ENCODE peak calls at places on chromosomes 12 and 14, in four cellular contexts. C is stomach, A is PC-3, R is heart left ventricle. D is an unnamed sample. For H3K36me3, the result is how much of the 10 kb centered on the place peaks cover.

GRCh38 chr12:12474931-12475485 is 87.7 kb downstream of the DUSP16 start:
- DNase-seq in A (no peak), C (no peak), R (peak), D (no peak)

GRCh38 chr12:1662761-1663439 is 28.0 kb upstream of the ADIPOR2 start:
- DNase-seq in R (no peak), C (peak), A (no peak), D (peak)

GRCh38 chr14:90489916-90490726 is 93.3 kb downstream of the CALM1 start:
- DNase-seq in C (no peak), A (no peak), R (no peak), D (no peak)

GRCh38 chr12:19482551-19483109 is 43.3 kb downstream of the AEBP2 start:
- DNase-seq in R (no peak), C (no peak), A (no peak), D (no peak)

GRCh38 chr14:75273272-75274044 is 5.2 kb upstream of the FOS start:
- DNase-seq in R (no peak), C (no peak), A (no peak), D (no peak)

GRCh38 chr14:58789106-58789505 is 151.3 kb downstream of the DACT1 start:
- DNase-seq in A (no peak), C (no peak), R (no peak), D (no peak)

GRCh38 chr14:95046711-95047681 is 110.3 kb downstream of the DICER1 start:
- DNase-seq in R (no peak), A (peak), C (peak), D (no peak)

GRCh38 chr12:81722004-81722403 is 37.1 kb downstream of the PPFIA2 start:
- DNase-seq in A (no peak), R (no peak), C (no peak), D (no peak)

GRCh38 chr12:114209852-114210251 is 196.1 kb downstream of the TBX5 start:
- DNase-seq in R (no peak), A (no peak), C (no peak), D (no peak)

DNA sequence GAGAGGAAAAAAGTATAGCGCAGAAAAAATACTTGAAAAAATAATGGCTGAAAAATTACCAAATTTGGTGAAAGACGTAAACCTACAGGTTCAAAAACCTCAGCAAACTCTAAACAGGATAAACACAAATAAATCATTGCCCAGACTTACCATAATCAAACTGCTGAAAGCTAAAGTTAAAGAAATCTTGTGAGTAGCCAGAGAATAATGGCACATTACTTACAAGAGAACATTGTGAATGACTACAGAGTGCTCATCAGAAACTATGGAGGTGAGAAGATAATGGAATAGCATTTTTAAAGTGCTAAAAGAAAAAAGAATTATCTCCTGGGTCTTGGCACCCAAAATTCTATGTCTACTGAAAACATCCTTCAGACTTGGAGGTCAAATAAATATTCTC is 36.0 kb downstream of the ATF1 start:
- DNase-seq in C (no peak), R (no peak), A (no peak), D (no peak)
- H3K36me3 ChIP-seq in C (half or more), R (half or more), A (half or more), D (under half)

GRCh38 chr14:102362084-102362483 is 606 bp downstream of the CINP start:
- DNase-seq in C (no peak), R (no peak), A (peak), D (no peak)
- H3K4me3 ChIP-seq in C (peak), R (peak), A (peak), D (peak)

GRCh38 chr12:2858334-2858733 is 1.5 kb upstream of the TEX52 start:
- DNase-seq in C (no peak), A (no peak), R (no peak), D (no peak)
- H3K36me3 ChIP-seq in C (under half), A (under half), R (under half), D (under half)

GRCh38 chr12:46265102-46265501 is 3.7 kb downstream of the SLC38A1 start:
- DNase-seq in R (no peak), C (no peak), A (no peak), D (no peak)

GRCh38 chr12:46264057-46264456 is 4.8 kb downstream of the SLC38A1 start:
- DNase-seq in R (no peak), A (no peak), C (no peak), D (no peak)

GRCh38 chr12:46266869-46267617 is 1.8 kb downstream of the SLC38A1 start:
- DNase-seq in R (peak), C (peak), A (peak), D (no peak)

GRCh38 chr12:46266382-46266791 is 2.5 kb downstream of the SLC38A1 start:
- DNase-seq in A (peak), C (no peak), R (no peak), D (no peak)

DNA sequence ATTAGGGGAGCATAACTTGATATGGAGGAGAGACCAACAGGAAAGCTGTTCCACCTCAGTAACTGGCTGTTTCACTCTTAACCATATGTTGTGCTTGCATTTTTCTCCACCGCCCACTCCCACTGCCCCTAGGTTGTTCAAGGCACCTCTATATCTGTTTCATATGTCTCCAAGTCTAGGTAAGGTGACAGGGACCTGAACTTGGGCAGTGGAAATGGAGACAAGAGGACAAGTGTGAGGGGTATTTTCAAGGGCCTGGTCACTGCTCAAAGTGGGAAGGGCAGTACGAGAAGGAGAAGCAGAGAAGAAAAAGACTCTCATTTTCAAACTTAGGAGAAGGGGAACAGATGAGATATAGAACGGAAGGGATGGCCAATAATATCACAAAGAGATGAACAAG is 3.1 kb downstream of the SLC38A1 start:
- DNase-seq in A (no peak), C (no peak), R (no peak), D (no peak)
- H3K4me3 ChIP-seq in A (peak), C (peak), R (peak), D (peak)

GRCh38 chr12:124478416-124478815 is 89.0 kb downstream of the NCOR2 start:
- DNase-seq in A (no peak), R (no peak), C (no peak), D (no peak)

GRCh38 chr12:124474709-124475108 is 92.7 kb downstream of the NCOR2 start:
- DNase-seq in R (peak), A (no peak), C (no peak), D (no peak)

GRCh38 chr12:124477109-124477915 is 90.1 kb downstream of the NCOR2 start:
- DNase-seq in C (no peak), A (no peak), R (no peak), D (peak)

GRCh38 chr12:124475295-124476010 is 92.0 kb downstream of the NCOR2 start:
- DNase-seq in R (no peak), A (no peak), C (no peak), D (no peak)

GRCh38 chr12:124476011-124476400 is 91.4 kb downstream of the NCOR2 start:
- DNase-seq in C (no peak), A (no peak), R (no peak), D (no peak)
- H3K36me3 ChIP-seq in C (half or more), A (under half), R (half or more), D (under half)

GRCh38 chr14:26765768-26766550 is 168.1 kb upstream of the NOVA1 start:
- DNase-seq in A (peak), C (no peak), R (peak), D (peak)
- H3K4me3 ChIP-seq in A (no peak), C (no peak), R (no peak), D (no peak)

GRCh38 chr12:6974180-6974579 is 3.5 kb downstream of the EMG1 start:
- DNase-seq in A (no peak), R (no peak), C (no peak), D (no peak)
- H3K36me3 ChIP-seq in A (under half), R (half or more), C (half or more), D (under half)

GRCh38 chr14:24965934-24966593 is 83.9 kb downstream of the STXBP6 start:
- DNase-seq in C (peak), A (no peak), R (peak), D (peak)
- H3K4me3 ChIP-seq in C (no peak), A (no peak), R (no peak), D (no peak)

DNA sequence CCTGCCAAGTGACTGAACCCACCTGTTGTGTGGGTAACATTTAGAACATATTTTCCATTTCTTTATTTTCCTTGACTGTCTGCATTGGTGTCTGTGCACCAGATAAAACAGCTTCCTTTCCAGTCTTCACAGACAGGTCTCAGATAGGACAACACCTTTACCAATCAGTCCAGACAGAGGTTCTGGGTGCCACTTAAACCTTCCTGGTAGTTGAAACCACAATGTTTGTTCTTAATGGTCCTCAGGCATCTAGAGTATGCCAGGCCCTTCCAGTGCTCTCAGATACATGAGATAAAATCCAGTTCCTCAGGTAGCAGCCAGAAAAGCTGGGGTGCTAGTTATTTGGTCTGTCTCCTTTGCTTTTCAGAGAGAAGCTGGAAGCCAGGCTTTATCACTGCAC is 7.0 kb upstream of the CLEC2D start:
- DNase-seq in A (no peak), C (no peak), R (no peak), D (no peak)
- H3K36me3 ChIP-seq in A (under half), C (half or more), R (half or more), D (under half)

D was measured in kidney epithelial cell.